ENCODE peak calls at places on chromosomes 2 and 18, in four cellular contexts. A is T-helper 2 cell, N is mammary epithelial cell, Y is ecto neural progenitor cell. W is an unnamed sample.

GRCh38 chr18:23938046-23938756 is 76.4 kb upstream of the TTC39C start:
- DNase-seq in N (no peak), A (no peak), Y (no peak), W (no peak)

GRCh38 chr2:239682518-239682917 is 281.7 kb upstream of the HDAC4 start:
- DNase-seq in N (no peak), A (no peak), Y (no peak), W (no peak)

GRCh38 chr2:62196278-62196901 is 475 bp downstream of the B3GNT2 start:
- DNase-seq in N (peak; percentile 48), Y (peak; percentile 82), A (peak; percentile 40), W (peak; percentile 46)

GRCh38 chr2:109351164-109351756 is 222.3 kb downstream of the SH3RF3 start:
- DNase-seq in Y (no peak), A (no peak), N (peak; percentile 88), W (peak; percentile 31)

GRCh38 chr2:129896226-129897100 is 83.0 kb upstream of the RAB6C start:
- DNase-seq in A (no peak), N (no peak), Y (peak; percentile 32), W (no peak)

GRCh38 chr2:230865324-230865765 is 603 bp downstream of the ITM2C start:
- DNase-seq in A (no peak), Y (no peak), N (no peak), W (no peak)

GRCh38 chr2:156334496-156335478 is 2.3 kb upstream of the NR4A2 start:
- DNase-seq in N (peak; percentile 85), Y (peak; percentile 81), A (peak; percentile 79), W (peak; percentile 87)

GRCh38 chr2:144489315-144489920 is 30.5 kb downstream of the ZEB2 start:
- DNase-seq in Y (no peak), N (no peak), A (no peak), W (no peak)

GRCh38 chr2:88448248-88448647 is 4.2 kb downstream of the FOXI3 start:
- DNase-seq in N (no peak), Y (no peak), A (no peak), W (no peak)

GRCh38 chr2:144516417-144516980 is 3.4 kb downstream of the ZEB2 start:
- DNase-seq in Y (no peak), N (peak; percentile 16), A (no peak), W (no peak)

GRCh38 chr2:67579207-67579606 is 182.1 kb downstream of the ETAA1 start:
- DNase-seq in Y (no peak), N (no peak), A (no peak), W (no peak)

GRCh38 chr18:63339920-63340484 is 20.4 kb upstream of the BCL2 start:
- DNase-seq in Y (peak; percentile 61), N (no peak), A (no peak), W (no peak)

GRCh38 chr18:23871410-23871809 is 143.1 kb upstream of the TTC39C start:
- DNase-seq in Y (no peak), A (no peak), N (peak; percentile 99), W (peak; percentile 57)

GRCh38 chr18:23236876-23237468 is 101.7 kb downstream of the CABLES1 start:
- DNase-seq in Y (no peak), N (no peak), A (no peak), W (no peak)

GRCh38 chr18:967037-967576 is 62.4 kb downstream of the ADCYAP1 start:
- DNase-seq in Y (no peak), N (no peak), A (no peak), W (no peak)

GRCh38 chr18:9446839-9447238 is 28.5 kb upstream of the RALBP1 start:
- DNase-seq in N (no peak), A (no peak), Y (no peak), W (no peak)

GRCh38 chr2:68423966-68424650 is 43.0 kb downstream of the FBXO48 start:
- DNase-seq in Y (no peak), N (no peak), A (no peak), W (no peak)

GRCh38 chr18:5197461-5197860 is 404 bp upstream of the AKAIN1 start:
- DNase-seq in Y (no peak), A (no peak), N (no peak), W (no peak)

GRCh38 chr2:20452551-20452950 is 5.7 kb downstream of the RHOB start:
- DNase-seq in A (no peak), Y (no peak), N (peak; percentile 66), W (no peak)

GRCh38 chr2:151363709-151364108 is 6.3 kb downstream of the TNFAIP6 start:
- DNase-seq in N (peak; percentile 92), Y (no peak), A (no peak), W (no peak)

GRCh38 chr2:237490009-237490804 is 3.2 kb downstream of the MLPH start:
- DNase-seq in N (peak; percentile 43), Y (peak; percentile 29), A (no peak), W (peak; percentile 61)

GRCh38 chr2:65349863-65350262 is 82.5 kb downstream of the SPRED2 start:
- DNase-seq in Y (peak; percentile 49), N (peak; percentile 40), A (no peak), W (peak; percentile 67)

GRCh38 chr18:470661-471501 is 29.6 kb downstream of the COLEC12 start:
- DNase-seq in Y (no peak), N (no peak), A (no peak), W (peak; percentile 21)

GRCh38 chr2:202067589-202067988 is 5.5 kb upstream of the KIAA2012 start:
- DNase-seq in A (no peak), Y (no peak), N (no peak), W (no peak)

GRCh38 chr2:200619275-200619674 is 33.5 kb downstream of the AOX1 start:
- DNase-seq in A (no peak), Y (no peak), N (no peak), W (no peak)

GRCh38 chr2:102155131-102155702 is 12.7 kb downstream of the IL1R1 start:
- DNase-seq in A (no peak), Y (no peak), N (no peak), W (no peak)

GRCh38 chr2:37168217-37168981 is 11.6 kb upstream of the EIF2AK2 start:
- DNase-seq in N (peak; percentile 36), Y (no peak), A (no peak), W (peak; percentile 66)

GRCh38 chr2:172012688-172013358 is 13.1 kb downstream of the METAP1D start:
- DNase-seq in A (no peak), Y (no peak), N (no peak), W (no peak)

GRCh38 chr2:159605441-159606178 is 10.7 kb downstream of the BAZ2B start:
- DNase-seq in N (no peak), Y (no peak), A (no peak), W (no peak)

GRCh38 chr2:26934985-26935384 is 35.5 kb upstream of the MAPRE3 start:
- DNase-seq in A (no peak), N (no peak), Y (no peak), W (no peak)

GRCh38 chr2:150624001-150624401 is 136.5 kb upstream of the RND3 start:
- DNase-seq in N (no peak), Y (no peak), A (no peak), W (no peak)

GRCh38 chr2:205800257-205800656 is 118.0 kb downstream of the NRP2 start:
- DNase-seq in Y (no peak), A (no peak), N (no peak), W (no peak)

GRCh38 chr18:73891572-73892421 is 255.8 kb downstream of the FBXO15 start:
- DNase-seq in A (no peak), N (no peak), Y (peak; percentile 60), W (no peak)

GRCh38 chr2:55161295-55162210 is 70.5 kb downstream of the CLHC1 start:
- DNase-seq in N (no peak), Y (no peak), A (no peak), W (no peak)

GRCh38 chr2:101696272-101697123 is 1.0 kb upstream of the MAP4K4 start:
- DNase-seq in A (no peak), Y (peak; percentile 47), N (peak; percentile 32), W (no peak)